ENCODE peak calls at places on chromosomes 6 and 20, in six cellular contexts. U is SK-N-SH, T is stomach, L is AG09309, F is Calu3, V is fibroblast of the aortic adventitia. K is an unnamed sample.

GRCh38 chr6:129105793-129106192 is 222.9 kb downstream of the LAMA2 start:
- DNase-seq in T (no peak), U (no peak), V (no peak), L (no peak), F (no peak), K (no peak)

GRCh38 chr20:16970751-16971150 is 222.6 kb downstream of the OTOR start:
- DNase-seq in V (no peak), L (no peak), F (no peak), U (no peak), T (no peak), K (no peak)

GRCh38 chr6:152091851-152092341 is 284.4 kb downstream of the ESR1 start:
- DNase-seq in V (peak; percentile 88), T (no peak), L (peak; percentile 39), U (no peak), F (no peak), K (no peak)

GRCh38 chr6:139124887-139125672 is 9.8 kb upstream of the HECA start:
- DNase-seq in U (peak; percentile 39), L (no peak), F (peak; percentile 39), V (peak; percentile 66), T (peak; percentile 69), K (no peak)

GRCh38 chr6:112058243-112058642 is 4.3 kb downstream of the CCN6 start:
- DNase-seq in V (no peak), T (no peak), F (no peak), U (no peak), L (no peak), K (no peak)

GRCh38 chr6:143556529-143556928 is 45.0 kb upstream of the FUCA2 start:
- DNase-seq in T (no peak), V (peak; percentile 42), U (no peak), L (peak; percentile 82), F (no peak), K (peak; percentile 87)

GRCh38 chr6:165117121-165117520 is 192.3 kb downstream of the C6orf118 start:
- DNase-seq in T (no peak), V (no peak), F (no peak), L (no peak), U (no peak), K (no peak)

GRCh38 chr6:137853569-137854213 is 13.4 kb upstream of the TNFAIP3 start:
- DNase-seq in T (no peak), V (peak; percentile 83), F (no peak), U (no peak), L (no peak), K (peak; percentile 13)

GRCh38 chr6:168322966-168323365 is 3.4 kb upstream of the DACT2 start:
- DNase-seq in F (no peak), U (no peak), L (no peak), V (peak; percentile 6), T (no peak), K (no peak)

GRCh38 chr6:163667372-163668060 is 253.0 kb downstream of the QKI start:
- DNase-seq in V (no peak), T (no peak), L (no peak), U (no peak), F (no peak), K (no peak)

GRCh38 chr20:32581839-32582658 is 3.1 kb downstream of the NOL4L start:
- DNase-seq in U (no peak), T (no peak), L (no peak), F (no peak), V (no peak), K (no peak)

GRCh38 chr20:1478566-1478965 is 11.9 kb upstream of the NSFL1C start:
- DNase-seq in L (no peak), V (peak; percentile 55), T (no peak), U (no peak), F (no peak), K (peak; percentile 19)

GRCh38 chr20:31859266-31859997 is 10.9 kb downstream of the DUSP15 start:
- DNase-seq in U (no peak), F (no peak), V (no peak), T (no peak), L (no peak), K (no peak)

GRCh38 chr6:108321253-108321740 is 26.4 kb downstream of the AFG1L start:
- DNase-seq in U (no peak), V (no peak), F (no peak), T (no peak), L (no peak), K (no peak)

GRCh38 chr6:95081949-95082348 is 495.4 kb upstream of the MANEA start:
- DNase-seq in L (no peak), F (no peak), V (no peak), T (no peak), U (no peak), K (no peak)

GRCh38 chr6:25157842-25158241 is 121.3 kb upstream of the CARMIL1 start:
- DNase-seq in L (no peak), T (no peak), U (no peak), F (no peak), V (no peak), K (no peak)

GRCh38 chr6:12009180-12009748 is 2.8 kb upstream of the HIVEP1 start:
- DNase-seq in U (no peak), T (peak; percentile 81), L (no peak), F (no peak), V (peak; percentile 52), K (no peak)

DNA sequence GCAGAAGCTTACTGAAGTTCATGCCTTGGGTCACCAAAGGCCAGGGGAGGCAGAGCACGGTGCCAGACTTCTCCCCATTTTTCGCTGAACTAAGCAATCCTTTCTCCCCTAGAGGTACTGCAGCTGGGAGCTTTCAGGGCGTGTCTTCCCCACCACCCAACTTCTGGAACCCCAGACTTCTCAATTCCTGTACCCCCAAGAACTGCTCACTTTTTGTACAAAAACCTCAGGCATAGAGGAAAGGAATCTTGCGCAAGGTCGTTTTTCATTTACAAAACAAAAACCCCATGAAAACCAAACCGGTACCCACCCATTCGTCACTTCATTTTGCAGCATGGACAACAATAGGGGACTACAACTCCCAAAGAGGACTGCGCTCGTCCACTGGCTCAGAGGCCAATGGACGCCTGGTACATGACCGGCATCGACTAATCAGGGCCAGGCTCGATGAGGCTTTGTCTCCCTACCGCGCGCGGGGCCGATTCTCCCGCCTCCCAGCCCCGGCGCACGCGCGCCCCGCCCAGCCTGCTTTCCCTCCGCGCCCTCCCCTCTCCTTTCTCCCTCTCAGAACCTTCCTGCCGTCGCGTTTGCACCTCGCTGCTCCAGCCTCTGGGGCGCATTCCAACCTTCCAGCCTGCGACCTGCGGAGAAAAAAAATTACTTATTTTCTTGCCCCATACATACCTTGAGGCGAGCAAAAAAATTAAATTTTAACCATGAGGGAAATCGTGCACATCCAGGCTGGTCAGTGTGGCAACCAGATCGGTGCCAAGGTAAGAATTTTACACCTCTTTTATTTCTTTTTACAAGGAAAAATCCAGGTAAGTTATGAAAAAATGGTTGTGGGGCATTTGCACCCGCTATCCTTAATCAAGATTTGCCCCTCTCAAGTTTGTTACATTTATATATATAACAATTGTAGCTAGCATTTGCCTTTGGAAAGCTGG is at the start of gene TUBB:
- DNase-seq in T (peak; percentile 98), V (peak; percentile 97), F (peak; percentile 98), L (peak; percentile 90), U (peak; percentile 86), K (peak; percentile 87)
- TF ChIP-seq CTCF in T (peak; percentile 19), V (peak; percentile 21), F (no peak), L (no peak), U (no peak), K (no peak)

DNA sequence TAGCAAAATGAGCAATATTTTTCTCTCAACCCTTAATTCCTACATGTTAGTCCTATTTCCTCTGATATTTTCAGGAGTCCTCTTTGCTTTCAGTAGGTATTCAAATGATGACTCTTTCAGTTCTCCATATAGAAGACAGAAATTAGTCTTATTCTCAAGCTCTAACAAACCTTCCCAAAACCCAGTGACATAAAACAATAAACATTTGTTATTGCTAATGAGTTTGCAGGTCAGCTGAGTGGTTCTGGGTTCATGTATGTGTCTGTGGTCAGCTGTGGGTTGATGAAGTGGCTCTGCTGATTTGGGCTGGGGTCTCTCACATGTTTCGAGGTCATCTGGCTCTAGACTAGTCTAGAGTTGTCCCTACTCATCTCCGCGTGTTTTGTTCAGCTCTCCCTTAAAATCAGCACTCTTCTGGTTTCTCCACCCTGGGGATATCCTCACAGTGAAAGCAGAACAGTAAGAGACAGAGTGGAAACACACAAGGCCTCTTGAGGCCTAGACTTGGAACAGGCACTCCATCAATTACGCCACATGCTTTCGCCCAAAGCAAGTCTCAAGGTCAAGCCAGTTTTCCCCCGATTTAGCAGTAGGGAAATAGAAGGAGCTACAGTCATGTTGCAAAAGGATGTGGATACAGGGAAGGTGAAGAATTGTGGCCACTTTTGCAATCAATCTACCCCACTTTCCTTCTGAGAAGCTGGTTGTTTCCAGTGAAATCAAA is 273.0 kb downstream of the PLCB1 start:
- DNase-seq in F (no peak), T (no peak), V (no peak), L (no peak), U (no peak), K (no peak)
- TF ChIP-seq CTCF in F (no peak), T (no peak), V (no peak), L (no peak), U (no peak), K (no peak)

DNA sequence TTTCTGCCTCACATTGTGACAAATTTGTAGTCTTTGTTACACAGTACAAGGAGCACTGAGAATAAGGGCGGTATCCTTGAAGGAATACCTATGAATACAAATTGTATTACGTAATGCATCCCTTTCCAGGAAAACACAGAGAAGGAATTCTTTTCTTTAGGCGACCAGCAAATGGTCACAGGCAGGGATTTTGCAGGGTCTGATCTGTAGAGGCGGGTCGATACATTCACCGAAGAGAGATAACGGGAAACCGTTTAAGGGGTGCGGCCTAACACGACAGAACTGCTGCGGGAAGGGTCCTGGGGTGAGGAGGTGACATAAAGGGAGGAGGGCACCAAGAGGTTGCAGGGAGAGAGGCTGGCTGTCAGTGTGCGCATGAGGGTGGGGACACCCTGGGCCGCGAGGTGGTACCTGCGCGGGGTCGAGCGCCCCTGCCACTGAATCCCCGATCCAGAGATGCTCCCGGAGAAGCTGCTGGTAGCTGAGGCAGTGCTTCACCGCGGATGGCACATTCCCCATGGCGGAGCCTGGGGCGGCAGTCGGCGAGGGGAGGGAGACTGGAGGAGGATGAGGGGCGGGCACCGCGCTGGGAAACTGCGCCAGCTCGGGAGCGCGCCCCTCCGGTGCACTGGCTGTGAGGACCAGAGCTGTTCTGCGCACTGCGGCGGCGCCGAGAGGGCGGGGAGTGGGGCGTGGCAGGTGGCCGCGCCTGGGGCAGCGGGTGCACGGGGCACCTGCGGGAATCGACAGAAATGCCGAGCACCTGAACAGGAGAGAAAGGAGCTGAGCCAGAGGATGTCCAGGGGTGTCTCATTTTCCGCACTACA is at the start of gene HMGCLL1:
- DNase-seq in V (no peak), F (peak; percentile 61), L (no peak), T (no peak), U (peak; percentile 74), K (no peak)
- TF ChIP-seq CTCF in V (no peak), F (no peak), L (no peak), T (no peak), U (no peak), K (no peak)

GRCh38 chr6:31729515-31729978 is 448 bp upstream of the DDAH2 start:
- DNase-seq in V (peak; percentile 93), T (peak; percentile 92), F (peak; percentile 98), U (peak; percentile 93), L (no peak), K (peak; percentile 58)
- TF ChIP-seq CTCF in V (no peak), T (no peak), F (no peak), U (no peak), L (no peak), K (no peak)

GRCh38 chr20:50540620-50541605 is 30.7 kb downstream of the PTPN1 start:
- DNase-seq in L (no peak), T (no peak), U (no peak), F (peak; percentile 76), V (peak; percentile 95), K (no peak)
- TF ChIP-seq CTCF in L (peak; percentile 5), T (no peak), U (peak; percentile 29), F (no peak), V (no peak), K (peak; percentile 17)

K was measured in BJ.